ENCODE peak calls at places on chromosomes 2 and 18, in four cellular contexts. X, C, B and G are unnamed samples.

GRCh38 chr2:66082576-66082975 is 352.3 kb upstream of the MEIS1 start:
- DNase-seq in X (no peak), C (no peak), B (no peak), G (no peak)

GRCh38 chr2:184654945-184655344 is 56.6 kb downstream of the ZNF804A start:
- DNase-seq in X (no peak), C (no peak), B (no peak), G (no peak)

GRCh38 chr2:47134386-47135090 is 20.6 kb downstream of the STPG4 start:
- DNase-seq in X (no peak), C (no peak), B (no peak), G (no peak)

GRCh38 chr2:53437371-53437770 is 330.2 kb upstream of the CHAC2 start:
- DNase-seq in X (no peak), C (no peak), B (no peak), G (no peak)

GRCh38 chr2:240831594-240832204 is 11.7 kb upstream of the KIF1A start:
- DNase-seq in X (no peak), C (no peak), B (no peak), G (no peak)

GRCh38 chr2:168602846-168603406 is 146.9 kb downstream of the CERS6 start:
- DNase-seq in X (no peak), C (no peak), B (no peak), G (no peak)

GRCh38 chr2:231960810-231961348 is 634 bp upstream of the DIS3L2 start:
- DNase-seq in X (no peak), C (no peak), B (peak), G (no peak)

GRCh38 chr2:1995086-1995485 is 250.8 kb upstream of the PXDN start:
- DNase-seq in X (no peak), C (no peak), B (no peak), G (no peak)

GRCh38 chr2:190574169-190574568 is 39.6 kb upstream of the NEMP2 start:
- DNase-seq in X (no peak), C (no peak), B (no peak), G (no peak)

GRCh38 chr2:98020992-98021713 is 25.4 kb upstream of the TMEM131 start:
- DNase-seq in X (no peak), C (peak), B (no peak), G (peak)

GRCh38 chr2:146544701-146545100 is 1300.1 kb upstream of the ACVR2A start:
- DNase-seq in X (no peak), C (no peak), B (no peak), G (no peak)

GRCh38 chr2:152861349-152861942 is 143.0 kb downstream of the ARL6IP6 start:
- DNase-seq in X (no peak), C (no peak), B (no peak), G (peak)

GRCh38 chr18:9787716-9788115 is 79.6 kb downstream of the RAB31 start:
- DNase-seq in X (no peak), C (no peak), B (no peak), G (no peak)

GRCh38 chr18:3153107-3153704 is 66.6 kb downstream of the MYOM1 start:
- DNase-seq in X (no peak), C (no peak), B (no peak), G (no peak)

GRCh38 chr2:118846667-118847446 is 591 bp downstream of the EN1 start:
- DNase-seq in X (no peak), C (no peak), B (peak), G (no peak)

GRCh38 chr18:71939483-71939882 is 604.7 kb downstream of the CBLN2 start:
- DNase-seq in X (no peak), C (no peak), B (no peak), G (no peak)

GRCh38 chr2:200159829-200160781 is 146.4 kb upstream of the SPATS2L start:
- DNase-seq in X (no peak), C (no peak), B (no peak), G (no peak)

GRCh38 chr18:28855524-28855923 is 678.6 kb upstream of the CDH2 start:
- DNase-seq in X (no peak), C (no peak), B (no peak), G (no peak)

GRCh38 chr2:233240897-233241296 is 10.6 kb upstream of the ATG16L1 start:
- DNase-seq in X (no peak), C (no peak), B (no peak), G (no peak)

GRCh38 chr2:111046670-111047069 is 74.0 kb upstream of the BCL2L11 start:
- DNase-seq in X (no peak), C (no peak), B (no peak), G (no peak)

GRCh38 chr2:172496096-172496709 is 59.7 kb upstream of the PDK1 start:
- DNase-seq in X (no peak), C (no peak), B (no peak), G (no peak)

GRCh38 chr2:238987352-238987981 is 139.6 kb downstream of the TWIST2 start:
- DNase-seq in X (no peak), C (no peak), B (no peak), G (no peak)

GRCh38 chr2:37189452-37190153 is 1.1 kb upstream of the SULT6B1 start:
- DNase-seq in X (peak), C (no peak), B (no peak), G (no peak)

GRCh38 chr2:121363632-121364420 is 78.8 kb upstream of the TFCP2L1 start:
- DNase-seq in X (peak), C (no peak), B (no peak), G (peak)

GRCh38 chr2:164860694-164861042 is 19.0 kb upstream of the COBLL1 start:
- DNase-seq in X (no peak), C (no peak), B (no peak), G (no peak)

GRCh38 chr18:48157956-48158355 is 227.5 kb upstream of the SMAD2 start:
- DNase-seq in X (no peak), C (no peak), B (no peak), G (no peak)

GRCh38 chr2:231125272-231125671 is 430 bp upstream of the HTR2B start:
- DNase-seq in X (no peak), C (no peak), B (no peak), G (no peak)

GRCh38 chr2:120919771-120920437 is 184.2 kb downstream of the GLI2 start:
- DNase-seq in X (no peak), C (no peak), B (no peak), G (no peak)